ENCODE peak calls at places on chromosomes 7 and 10, in six cellular contexts. H, T, K, E, X and Q are unnamed samples.

GRCh38 chr7:38580485-38580884 is 50.7 kb downstream of the AMPH start:
- DNase-seq in H (no peak), E (no peak), T (no peak), X (no peak), K (no peak), Q (no peak)

GRCh38 chr7:18241543-18242231 is 214.0 kb upstream of the PRPS1L1 start:
- DNase-seq in K (no peak), T (no peak), E (no peak), X (no peak), H (no peak), Q (no peak)

GRCh38 chr10:12252882-12253546 is 57.0 kb downstream of the CDC123 start:
- DNase-seq in T (no peak), X (no peak), H (no peak), K (no peak), E (no peak), Q (no peak)

GRCh38 chr7:2723138-2723850 is 35.3 kb downstream of the AMZ1 start:
- DNase-seq in K (peak; percentile 30), H (no peak), E (no peak), X (no peak), T (no peak), Q (peak; percentile 17)

GRCh38 chr10:29381230-29381563 is 92.3 kb downstream of the LYZL1 start:
- DNase-seq in T (no peak), X (no peak), K (no peak), H (no peak), E (no peak), Q (no peak)

GRCh38 chr7:85682819-85683218 is 496.0 kb upstream of the SEMA3D start:
- DNase-seq in T (no peak), X (no peak), K (no peak), H (no peak), E (no peak), Q (no peak)

GRCh38 chr10:79208251-79208983 is 138.9 kb upstream of the PPIF start:
- DNase-seq in X (no peak), K (no peak), T (no peak), E (no peak), H (no peak), Q (no peak)

GRCh38 chr7:143381427-143382125 is 431 bp downstream of the ZYX start:
- DNase-seq in E (no peak), H (peak; percentile 82), T (peak; percentile 80), K (peak; percentile 73), X (no peak), Q (peak; percentile 69)

GRCh38 chr7:27194641-27195379 is 5.1 kb downstream of the HOXA13 start:
- DNase-seq in X (no peak), E (no peak), K (no peak), T (no peak), H (no peak), Q (peak; percentile 6)

GRCh38 chr7:50651227-50651989 is 86.2 kb upstream of the DDC start:
- DNase-seq in K (no peak), T (no peak), H (no peak), X (no peak), E (no peak), Q (no peak)

GRCh38 chr10:8416755-8417154 is 362.3 kb downstream of the GATA3 start:
- DNase-seq in K (no peak), E (no peak), X (no peak), T (no peak), H (no peak), Q (no peak)

GRCh38 chr7:102008535-102009262 is 191.3 kb downstream of the CUX1 start:
- DNase-seq in E (no peak), H (no peak), K (no peak), X (no peak), T (no peak), Q (no peak)

GRCh38 chr7:131546583-131547111 is 9.8 kb downstream of the PODXL start:
- DNase-seq in H (no peak), X (peak; percentile 46), T (no peak), K (no peak), E (no peak), Q (no peak)

GRCh38 chr10:44382981-44383748 is 1.7 kb downstream of the CXCL12 start:
- DNase-seq in H (no peak), K (no peak), T (no peak), E (no peak), X (no peak), Q (no peak)

GRCh38 chr7:24025094-24025493 is 258.9 kb upstream of the NPY start:
- DNase-seq in H (no peak), K (no peak), X (no peak), T (no peak), E (no peak), Q (no peak)

GRCh38 chr10:94251098-94251497 is 111.6 kb downstream of the NOC3L start:
- DNase-seq in K (no peak), H (no peak), T (no peak), X (no peak), E (no peak), Q (no peak)

GRCh38 chr10:20995123-20995978 is 98.2 kb upstream of the NEBL start:
- DNase-seq in T (no peak), X (no peak), K (no peak), H (no peak), E (no peak), Q (no peak)

GRCh38 chr10:110642980-110643655 is 1.0 kb upstream of the RBM20 start:
- DNase-seq in E (no peak), K (no peak), H (no peak), X (no peak), T (no peak), Q (no peak)

GRCh38 chr10:110646417-110647135 is 2.4 kb downstream of the RBM20 start:
- DNase-seq in E (no peak), H (no peak), X (no peak), T (no peak), K (no peak), Q (no peak)

GRCh38 chr10:110643670-110644597 is at the start of gene RBM20:
- DNase-seq in K (no peak), E (no peak), H (no peak), T (peak; percentile 72), X (no peak), Q (no peak)

GRCh38 chr10:110647136-110647430 is 2.9 kb downstream of the RBM20 start:
- DNase-seq in H (no peak), E (no peak), T (no peak), K (no peak), X (no peak), Q (no peak)

DNA sequence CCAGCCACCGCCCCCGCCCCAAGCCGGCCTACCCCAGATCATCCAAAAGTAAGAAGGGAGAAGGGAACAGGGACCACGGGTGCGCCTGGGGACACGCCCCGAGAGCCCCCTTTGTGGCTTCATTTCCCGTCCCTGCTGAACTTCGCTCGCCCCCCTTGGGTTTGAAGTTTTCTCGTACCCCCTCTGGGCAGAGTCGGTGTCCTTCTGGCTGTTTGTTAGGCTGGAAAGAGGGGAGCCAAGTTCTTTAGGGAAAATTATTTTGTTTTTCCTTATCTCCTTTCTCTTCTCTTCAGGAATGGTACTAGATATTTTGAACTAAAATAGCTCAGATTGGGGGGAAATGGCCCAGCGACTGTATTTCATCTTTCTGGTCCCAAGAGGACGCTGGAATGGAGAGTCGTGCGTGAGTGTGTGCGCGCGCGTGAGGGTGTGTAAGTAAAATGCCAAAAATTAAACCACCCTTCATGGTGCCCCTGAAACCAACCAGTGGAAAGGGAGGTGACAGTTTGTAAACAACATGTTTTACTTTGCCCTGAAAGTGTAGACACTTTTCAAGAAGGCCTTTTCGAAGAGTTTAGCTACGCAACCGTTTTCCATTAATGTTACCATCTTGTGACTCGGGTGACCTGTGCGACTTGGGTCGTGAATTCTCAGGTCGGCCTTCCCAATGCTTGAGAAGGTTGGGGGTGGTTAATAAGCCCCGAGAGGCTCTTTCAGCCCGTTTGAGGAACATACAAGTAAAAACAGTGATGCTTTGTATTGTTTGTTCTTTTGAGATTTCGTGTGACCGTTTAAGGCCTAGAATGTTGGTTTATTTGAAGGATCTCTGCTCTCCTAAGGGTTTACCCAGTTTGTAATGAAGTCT is 694 bp downstream of the RBM20 start:
- DNase-seq in H (no peak), E (no peak), T (no peak), K (no peak), X (no peak), Q (no peak)
- H3K27me3 ChIP-seq in H (peaks cover 11% of the 10 kb centered on the region), E (peaks cover 22% of the 10 kb centered on the region), T (peaks cover 53% of the 10 kb centered on the region), K (peaks cover 88% of the 10 kb centered on the region), X (peaks cover 42% of the 10 kb centered on the region), Q (peaks cover 19% of the 10 kb centered on the region)

DNA sequence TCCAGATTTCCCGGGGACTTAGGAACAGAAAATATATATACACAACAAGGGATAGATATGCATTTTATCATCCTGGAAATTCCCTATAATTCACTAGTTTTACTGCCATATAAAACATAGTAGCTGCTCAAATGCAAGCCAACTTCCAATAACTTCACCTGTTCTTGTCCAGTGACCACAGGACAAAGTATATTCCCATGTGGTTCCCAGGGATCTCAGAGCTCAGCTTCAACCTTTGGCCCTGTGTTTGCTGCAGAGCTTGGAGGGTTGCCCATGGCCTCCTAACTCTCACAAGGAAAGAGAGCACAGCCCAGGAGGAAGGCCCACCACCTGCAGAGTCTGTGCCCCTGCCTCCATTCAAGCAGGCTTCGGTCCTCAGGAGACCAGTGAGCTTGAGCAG is 4.5 kb upstream of the DRGX start:
- DNase-seq in E (no peak), H (no peak), K (no peak), X (no peak), T (no peak), Q (no peak)
- H3K27me3 ChIP-seq in E (peaks cover 9% of the 10 kb centered on the region), H (peaks cover 6% of the 10 kb centered on the region), K (peaks cover 66% of the 10 kb centered on the region), X (peaks cover 62% of the 10 kb centered on the region), T (peaks cover 87% of the 10 kb centered on the region), Q (peaks cover 53% of the 10 kb centered on the region)

DNA sequence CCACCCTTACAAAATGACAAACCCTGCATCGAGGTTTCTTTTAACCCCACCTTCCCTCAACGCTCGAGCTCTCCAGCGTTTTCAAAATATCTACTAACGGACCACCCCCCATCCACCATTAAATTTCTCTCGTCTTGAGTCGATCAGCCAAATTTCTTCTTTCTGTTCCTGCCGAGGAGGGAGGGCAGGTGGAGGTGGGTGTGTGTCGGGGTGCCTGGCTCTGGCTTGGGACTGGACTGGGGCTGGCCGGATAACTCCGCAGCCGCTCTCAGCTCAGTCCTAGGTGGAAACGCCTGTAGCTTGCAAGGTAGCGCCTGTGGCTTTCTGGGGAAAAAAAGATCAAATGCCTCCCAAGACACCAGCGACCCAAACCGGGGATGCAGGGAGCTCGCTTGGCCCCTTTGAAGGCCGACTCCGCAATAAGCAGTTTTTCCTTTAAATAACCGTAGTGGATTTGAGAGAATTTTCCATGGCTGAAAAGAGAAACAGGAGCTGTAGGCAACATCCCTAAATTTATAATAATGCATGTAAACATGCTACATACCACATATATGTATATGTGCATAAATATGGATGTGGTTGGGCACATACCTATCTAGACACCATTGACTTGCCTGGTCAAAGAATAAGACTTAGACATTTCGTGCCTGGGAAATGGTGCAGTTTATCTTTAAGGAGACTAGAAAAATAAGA is 1.9 kb upstream of the TMEM178B start:
- DNase-seq in H (no peak), K (no peak), X (no peak), T (no peak), E (no peak), Q (peak; percentile 12)
- H3K27me3 ChIP-seq in H (no peaks in the 10 kb centered on the region), K (peaks cover 83% of the 10 kb centered on the region), X (peaks cover 64% of the 10 kb centered on the region), T (peaks cover 27% of the 10 kb centered on the region), E (peaks cover 22% of the 10 kb centered on the region), Q (no peaks in the 10 kb centered on the region)

DNA sequence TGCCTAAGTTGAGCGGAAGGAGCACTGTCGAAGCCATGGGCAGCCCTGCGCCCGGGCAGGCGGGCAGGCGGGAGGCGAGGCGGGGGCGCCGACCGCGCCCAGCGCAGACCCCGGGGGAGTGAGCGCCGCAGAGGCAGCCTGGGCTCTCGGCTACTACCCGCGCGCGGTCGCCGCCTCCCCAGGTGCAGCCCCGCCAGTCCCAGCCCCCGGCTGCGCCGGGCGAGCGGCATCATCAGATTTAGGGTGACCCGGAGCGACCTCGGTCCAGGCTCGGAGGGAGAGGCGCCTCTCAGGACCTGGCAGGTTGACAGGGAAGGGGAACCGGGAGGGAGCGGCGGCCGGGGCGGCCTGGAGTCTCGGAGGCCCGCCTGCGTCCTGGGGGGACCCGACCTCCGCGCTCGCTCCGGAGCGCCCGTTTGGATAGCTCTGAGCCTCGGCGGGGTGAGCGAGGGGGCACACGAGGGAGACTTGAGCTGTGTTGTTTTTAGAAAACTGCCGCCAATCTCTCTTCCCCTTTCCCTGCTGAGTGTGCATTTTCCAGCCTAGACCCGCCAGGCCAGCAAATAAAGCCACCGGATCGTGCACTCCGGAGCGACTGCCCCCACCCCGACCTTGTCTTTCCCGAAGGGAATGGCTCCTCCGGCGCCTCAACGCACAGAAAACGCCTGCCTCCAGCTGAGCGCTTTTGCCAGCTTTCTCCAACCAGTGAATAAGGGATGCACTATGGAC is 2.3 kb upstream of the NRP1 start:
- DNase-seq in T (peak; percentile 78), H (no peak), E (no peak), K (peak; percentile 56), X (no peak), Q (no peak)
- H3K27me3 ChIP-seq in T (no peaks in the 10 kb centered on the region), H (no peaks in the 10 kb centered on the region), E (peaks cover 8% of the 10 kb centered on the region), K (no peaks in the 10 kb centered on the region), X (peaks cover 44% of the 10 kb centered on the region), Q (no peaks in the 10 kb centered on the region)